ENCODE peak calls at places on chromosomes 7 and 10, in eight cellular contexts. One of them, this sample, is unnamed.

GRCh38 chr7:51021906-51022570 is 239.3 kb upstream of the GRB10 start:
- DNase-seq in fibroblast of villous mesenchyme: peak
- DNase-seq in astrocyte of the spinal cord: no peak
- DNase-seq in upper lobe of right lung: peak
- DNase-seq in heart left ventricle: no peak
- DNase-seq in tibial nerve: no peak
- DNase-seq in psoas muscle: no peak
- DNase-seq in astrocyte: peak
- DNase-seq in this sample: no peak

GRCh38 chr10:78849115-78849514 is 219.7 kb upstream of the ZMIZ1 start:
- DNase-seq in astrocyte: no peak
- DNase-seq in astrocyte of the spinal cord: no peak
- DNase-seq in tibial nerve: no peak
- DNase-seq in psoas muscle: no peak
- DNase-seq in upper lobe of right lung: no peak
- DNase-seq in fibroblast of villous mesenchyme: no peak
- DNase-seq in heart left ventricle: no peak
- DNase-seq in this sample: no peak

GRCh38 chr10:104333728-104334373 is 4.4 kb downstream of the ITPRIP start:
- DNase-seq in fibroblast of villous mesenchyme: no peak
- DNase-seq in psoas muscle: no peak
- DNase-seq in astrocyte: no peak
- DNase-seq in tibial nerve: no peak
- DNase-seq in astrocyte of the spinal cord: peak
- DNase-seq in heart left ventricle: no peak
- DNase-seq in upper lobe of right lung: no peak
- DNase-seq in this sample: no peak

GRCh38 chr7:108486291-108486966 is 30.2 kb upstream of the NRCAM start:
- DNase-seq in fibroblast of villous mesenchyme: no peak
- DNase-seq in astrocyte of the spinal cord: peak
- DNase-seq in tibial nerve: no peak
- DNase-seq in heart left ventricle: no peak
- DNase-seq in astrocyte: peak
- DNase-seq in psoas muscle: no peak
- DNase-seq in upper lobe of right lung: no peak
- DNase-seq in this sample: no peak

GRCh38 chr10:6431186-6431585 is 148.9 kb downstream of the PRKCQ start:
- DNase-seq in heart left ventricle: no peak
- DNase-seq in astrocyte: no peak
- DNase-seq in tibial nerve: no peak
- DNase-seq in psoas muscle: no peak
- DNase-seq in astrocyte of the spinal cord: no peak
- DNase-seq in upper lobe of right lung: no peak
- DNase-seq in fibroblast of villous mesenchyme: no peak
- DNase-seq in this sample: no peak

GRCh38 chr10:75400769-75401568 is 595 bp downstream of the ZNF503 start:
- DNase-seq in heart left ventricle: peak
- DNase-seq in fibroblast of villous mesenchyme: peak
- DNase-seq in psoas muscle: peak
- DNase-seq in tibial nerve: peak
- DNase-seq in upper lobe of right lung: peak
- DNase-seq in astrocyte of the spinal cord: peak
- DNase-seq in astrocyte: no peak
- DNase-seq in this sample: no peak

GRCh38 chr10:30758341-30758740 is 128.8 kb upstream of the LYZL2 start:
- DNase-seq in fibroblast of villous mesenchyme: no peak
- DNase-seq in psoas muscle: no peak
- DNase-seq in astrocyte: peak
- DNase-seq in upper lobe of right lung: no peak
- DNase-seq in tibial nerve: no peak
- DNase-seq in astrocyte of the spinal cord: no peak
- DNase-seq in heart left ventricle: no peak
- DNase-seq in this sample: no peak

GRCh38 chr10:58590152-58590551 is 77.5 kb downstream of the BICC1 start:
- DNase-seq in upper lobe of right lung: no peak
- DNase-seq in astrocyte of the spinal cord: peak
- DNase-seq in fibroblast of villous mesenchyme: peak
- DNase-seq in tibial nerve: peak
- DNase-seq in astrocyte: peak
- DNase-seq in heart left ventricle: peak
- DNase-seq in psoas muscle: no peak
- DNase-seq in this sample: no peak

GRCh38 chr7:80916770-80917681 is 1.8 kb downstream of the SEMA3C start:
- DNase-seq in astrocyte: peak
- DNase-seq in heart left ventricle: no peak
- DNase-seq in astrocyte of the spinal cord: peak
- DNase-seq in fibroblast of villous mesenchyme: peak
- DNase-seq in upper lobe of right lung: no peak
- DNase-seq in psoas muscle: no peak
- DNase-seq in tibial nerve: no peak
- DNase-seq in this sample: no peak
- TF ChIP-seq CTCF in astrocyte: peak
- TF ChIP-seq CTCF in heart left ventricle: no peak
- TF ChIP-seq CTCF in astrocyte of the spinal cord: peak
- TF ChIP-seq CTCF in fibroblast of villous mesenchyme: peak
- TF ChIP-seq CTCF in upper lobe of right lung: peak
- TF ChIP-seq CTCF in psoas muscle: peak
- TF ChIP-seq CTCF in tibial nerve: no peak
- TF ChIP-seq CTCF in this sample: peak

DNA sequence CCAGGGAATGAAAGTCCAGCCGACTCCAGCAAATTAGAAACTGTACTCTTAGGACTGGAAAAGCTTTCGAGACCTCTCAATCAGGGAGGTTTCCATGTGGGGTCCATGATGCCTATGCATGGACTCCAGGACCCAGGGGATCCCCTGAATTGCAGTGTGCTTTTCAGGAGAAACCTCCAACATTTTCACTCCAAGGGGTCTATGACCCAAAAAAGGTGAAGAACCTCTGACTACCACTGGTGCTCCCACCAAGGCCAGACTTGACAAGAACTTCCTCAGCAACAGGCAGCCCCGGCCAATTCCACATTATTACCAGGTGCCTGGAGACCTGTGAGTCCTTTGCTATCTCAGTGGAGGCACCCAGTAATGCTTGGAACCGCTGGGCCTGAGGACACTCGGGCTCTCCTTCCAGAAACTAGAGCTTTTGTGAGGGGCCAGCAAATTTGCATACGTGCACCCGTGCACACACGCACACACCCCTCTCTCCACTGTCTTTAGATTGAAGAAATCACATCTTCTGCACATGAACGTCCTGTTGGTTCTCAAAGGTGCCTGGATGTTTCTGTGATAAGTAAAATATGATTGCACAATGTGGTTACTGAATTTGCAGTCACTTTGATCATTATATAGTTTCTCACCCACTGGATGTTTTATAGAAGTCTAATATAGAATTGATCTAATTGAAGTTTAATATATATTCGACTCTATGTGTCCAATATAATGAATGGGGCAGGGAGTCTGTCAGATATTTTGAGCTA is 54.7 kb downstream of the SYPL1 start:
- DNase-seq in fibroblast of villous mesenchyme: no peak
- DNase-seq in psoas muscle: no peak
- DNase-seq in heart left ventricle: no peak
- DNase-seq in astrocyte of the spinal cord: no peak
- DNase-seq in tibial nerve: no peak
- DNase-seq in astrocyte: no peak
- DNase-seq in upper lobe of right lung: no peak
- DNase-seq in this sample: no peak
- TF ChIP-seq CTCF in fibroblast of villous mesenchyme: no peak
- TF ChIP-seq CTCF in psoas muscle: no peak
- TF ChIP-seq CTCF in heart left ventricle: no peak
- TF ChIP-seq CTCF in astrocyte of the spinal cord: no peak
- TF ChIP-seq CTCF in tibial nerve: no peak
- TF ChIP-seq CTCF in astrocyte: no peak
- TF ChIP-seq CTCF in upper lobe of right lung: no peak
- TF ChIP-seq CTCF in this sample: no peak

GRCh38 chr7:100570954-100571828 is 2.5 kb downstream of the SAP25 start:
- DNase-seq in astrocyte of the spinal cord: no peak
- DNase-seq in astrocyte: no peak
- DNase-seq in heart left ventricle: no peak
- DNase-seq in psoas muscle: no peak
- DNase-seq in upper lobe of right lung: peak
- DNase-seq in fibroblast of villous mesenchyme: no peak
- DNase-seq in tibial nerve: no peak
- DNase-seq in this sample: no peak
- TF ChIP-seq CTCF in astrocyte of the spinal cord: no peak
- TF ChIP-seq CTCF in astrocyte: no peak
- TF ChIP-seq CTCF in heart left ventricle: no peak
- TF ChIP-seq CTCF in psoas muscle: no peak
- TF ChIP-seq CTCF in upper lobe of right lung: no peak
- TF ChIP-seq CTCF in fibroblast of villous mesenchyme: no peak
- TF ChIP-seq CTCF in tibial nerve: no peak
- TF ChIP-seq CTCF in this sample: no peak

GRCh38 chr7:158355456-158356065 is 232.1 kb downstream of the PTPRN2 start:
- DNase-seq in upper lobe of right lung: no peak
- DNase-seq in fibroblast of villous mesenchyme: no peak
- DNase-seq in heart left ventricle: no peak
- DNase-seq in tibial nerve: no peak
- DNase-seq in astrocyte: no peak
- DNase-seq in astrocyte of the spinal cord: no peak
- DNase-seq in psoas muscle: no peak
- DNase-seq in this sample: no peak
- TF ChIP-seq CTCF in upper lobe of right lung: no peak
- TF ChIP-seq CTCF in fibroblast of villous mesenchyme: no peak
- TF ChIP-seq CTCF in heart left ventricle: no peak
- TF ChIP-seq CTCF in tibial nerve: no peak
- TF ChIP-seq CTCF in astrocyte: no peak
- TF ChIP-seq CTCF in astrocyte of the spinal cord: no peak
- TF ChIP-seq CTCF in psoas muscle: no peak
- TF ChIP-seq CTCF in this sample: no peak

DNA sequence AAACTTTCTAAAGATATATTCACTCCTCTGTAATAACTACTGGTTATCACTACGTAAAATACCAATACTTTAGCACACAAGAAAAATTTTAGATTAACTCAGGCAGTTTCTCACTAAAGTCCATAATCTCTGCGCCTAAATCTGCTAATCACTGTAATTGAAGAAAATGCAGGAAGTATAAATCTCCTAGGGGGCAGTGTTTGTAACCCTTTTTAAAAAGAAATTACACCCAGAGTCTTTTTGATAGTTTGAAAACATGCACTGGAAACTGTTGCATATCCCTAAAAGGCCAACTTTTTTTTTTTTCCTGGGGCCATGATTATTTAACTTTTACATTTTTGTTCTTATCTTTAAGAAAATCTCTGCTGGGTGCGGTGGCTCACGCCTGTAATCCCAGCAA is 209.6 kb downstream of the KIAA1217 start:
- DNase-seq in tibial nerve: no peak
- DNase-seq in astrocyte: no peak
- DNase-seq in heart left ventricle: no peak
- DNase-seq in psoas muscle: no peak
- DNase-seq in fibroblast of villous mesenchyme: peak
- DNase-seq in upper lobe of right lung: no peak
- DNase-seq in astrocyte of the spinal cord: no peak
- DNase-seq in this sample: no peak
- TF ChIP-seq CTCF in tibial nerve: no peak
- TF ChIP-seq CTCF in astrocyte: peak
- TF ChIP-seq CTCF in heart left ventricle: no peak
- TF ChIP-seq CTCF in psoas muscle: no peak
- TF ChIP-seq CTCF in fibroblast of villous mesenchyme: peak
- TF ChIP-seq CTCF in upper lobe of right lung: peak
- TF ChIP-seq CTCF in astrocyte of the spinal cord: peak
- TF ChIP-seq CTCF in this sample: peak

GRCh38 chr7:47285860-47286491 is 295.9 kb downstream of the TNS3 start:
- DNase-seq in psoas muscle: no peak
- DNase-seq in upper lobe of right lung: no peak
- DNase-seq in tibial nerve: no peak
- DNase-seq in astrocyte of the spinal cord: peak
- DNase-seq in fibroblast of villous mesenchyme: peak
- DNase-seq in heart left ventricle: no peak
- DNase-seq in astrocyte: peak
- DNase-seq in this sample: no peak
- TF ChIP-seq CTCF in psoas muscle: no peak
- TF ChIP-seq CTCF in upper lobe of right lung: peak
- TF ChIP-seq CTCF in tibial nerve: no peak
- TF ChIP-seq CTCF in astrocyte of the spinal cord: peak
- TF ChIP-seq CTCF in fibroblast of villous mesenchyme: peak
- TF ChIP-seq CTCF in heart left ventricle: no peak
- TF ChIP-seq CTCF in astrocyte: no peak
- TF ChIP-seq CTCF in this sample: no peak